ENCODE peak calls at places on chromosomes 2 and 18, in ten cellular contexts. One of them, this sample, is unnamed.

GRCh38 chr18:22606563-22607283 is 189.0 kb upstream of the CTAGE1 start:
- DNase-seq in MV-4-11: no peak
- DNase-seq in KG1: no peak
- DNase-seq in NCI-H774: no peak
- DNase-seq in GM03348: peak
- DNase-seq in head of caudate nucleus: no peak
- DNase-seq in fibroblast of mammary gland: no peak
- DNase-seq in activated CD8-positive, alpha-beta memory T cell treated with anti-CD3 and anti-CD28 coated beads, Interleukin-2, amount 50 U/mL, for 4 hours: no peak
- DNase-seq in renal cortical epithelial cell: no peak
- DNase-seq in stimulated activated CD8-positive, alpha-beta memory T cell treated with anti-CD3 and anti-CD28 coated beads, Interleukin-15, amount 100 ng/mL, for 4 hours: no peak
- DNase-seq in this sample: no peak

GRCh38 chr2:233081731-233082221 is 21.6 kb downstream of the INPP5D start:
- DNase-seq in MV-4-11: no peak
- DNase-seq in KG1: no peak
- DNase-seq in NCI-H774: no peak
- DNase-seq in GM03348: no peak
- DNase-seq in head of caudate nucleus: no peak
- DNase-seq in fibroblast of mammary gland: no peak
- DNase-seq in activated CD8-positive, alpha-beta memory T cell treated with anti-CD3 and anti-CD28 coated beads, Interleukin-2, amount 50 U/mL, for 4 hours: no peak
- DNase-seq in renal cortical epithelial cell: no peak
- DNase-seq in stimulated activated CD8-positive, alpha-beta memory T cell treated with anti-CD3 and anti-CD28 coated beads, Interleukin-15, amount 100 ng/mL, for 4 hours: no peak
- DNase-seq in this sample: no peak

GRCh38 chr18:31120594-31120993 is 18.4 kb upstream of the DSC2 start:
- DNase-seq in MV-4-11: no peak
- DNase-seq in KG1: no peak
- DNase-seq in NCI-H774: no peak
- DNase-seq in GM03348: no peak
- DNase-seq in head of caudate nucleus: no peak
- DNase-seq in fibroblast of mammary gland: no peak
- DNase-seq in activated CD8-positive, alpha-beta memory T cell treated with anti-CD3 and anti-CD28 coated beads, Interleukin-2, amount 50 U/mL, for 4 hours: no peak
- DNase-seq in renal cortical epithelial cell: no peak
- DNase-seq in stimulated activated CD8-positive, alpha-beta memory T cell treated with anti-CD3 and anti-CD28 coated beads, Interleukin-15, amount 100 ng/mL, for 4 hours: no peak
- DNase-seq in this sample: no peak

GRCh38 chr2:11969774-11970173 is 223.3 kb downstream of the LPIN1 start:
- DNase-seq in MV-4-11: no peak
- DNase-seq in KG1: no peak
- DNase-seq in NCI-H774: no peak
- DNase-seq in GM03348: no peak
- DNase-seq in head of caudate nucleus: no peak
- DNase-seq in fibroblast of mammary gland: no peak
- DNase-seq in activated CD8-positive, alpha-beta memory T cell treated with anti-CD3 and anti-CD28 coated beads, Interleukin-2, amount 50 U/mL, for 4 hours: no peak
- DNase-seq in renal cortical epithelial cell: no peak
- DNase-seq in stimulated activated CD8-positive, alpha-beta memory T cell treated with anti-CD3 and anti-CD28 coated beads, Interleukin-15, amount 100 ng/mL, for 4 hours: no peak
- DNase-seq in this sample: no peak

GRCh38 chr2:240460781-240461431 is 25.4 kb downstream of the GPC1 start:
- DNase-seq in MV-4-11: no peak
- DNase-seq in KG1: no peak
- DNase-seq in NCI-H774: no peak
- DNase-seq in GM03348: no peak
- DNase-seq in head of caudate nucleus: peak
- DNase-seq in fibroblast of mammary gland: no peak
- DNase-seq in activated CD8-positive, alpha-beta memory T cell treated with anti-CD3 and anti-CD28 coated beads, Interleukin-2, amount 50 U/mL, for 4 hours: peak
- DNase-seq in renal cortical epithelial cell: no peak
- DNase-seq in stimulated activated CD8-positive, alpha-beta memory T cell treated with anti-CD3 and anti-CD28 coated beads, Interleukin-15, amount 100 ng/mL, for 4 hours: no peak
- DNase-seq in this sample: no peak

GRCh38 chr2:124027182-124027581 is 2.1 kb downstream of the CNTNAP5 start:
- DNase-seq in MV-4-11: peak
- DNase-seq in KG1: peak
- DNase-seq in NCI-H774: peak
- DNase-seq in GM03348: peak
- DNase-seq in head of caudate nucleus: peak
- DNase-seq in fibroblast of mammary gland: peak
- DNase-seq in activated CD8-positive, alpha-beta memory T cell treated with anti-CD3 and anti-CD28 coated beads, Interleukin-2, amount 50 U/mL, for 4 hours: no peak
- DNase-seq in renal cortical epithelial cell: peak
- DNase-seq in stimulated activated CD8-positive, alpha-beta memory T cell treated with anti-CD3 and anti-CD28 coated beads, Interleukin-15, amount 100 ng/mL, for 4 hours: no peak
- DNase-seq in this sample: peak

GRCh38 chr2:64210816-64211215 is 66.6 kb upstream of the PELI1 start:
- DNase-seq in MV-4-11: no peak
- DNase-seq in KG1: no peak
- DNase-seq in NCI-H774: no peak
- DNase-seq in GM03348: no peak
- DNase-seq in head of caudate nucleus: no peak
- DNase-seq in fibroblast of mammary gland: no peak
- DNase-seq in activated CD8-positive, alpha-beta memory T cell treated with anti-CD3 and anti-CD28 coated beads, Interleukin-2, amount 50 U/mL, for 4 hours: no peak
- DNase-seq in renal cortical epithelial cell: no peak
- DNase-seq in stimulated activated CD8-positive, alpha-beta memory T cell treated with anti-CD3 and anti-CD28 coated beads, Interleukin-15, amount 100 ng/mL, for 4 hours: no peak
- DNase-seq in this sample: no peak

GRCh38 chr18:35029770-35030169 is 11.4 kb upstream of the MAPRE2 start:
- DNase-seq in MV-4-11: peak
- DNase-seq in KG1: no peak
- DNase-seq in NCI-H774: no peak
- DNase-seq in GM03348: peak
- DNase-seq in head of caudate nucleus: no peak
- DNase-seq in fibroblast of mammary gland: no peak
- DNase-seq in activated CD8-positive, alpha-beta memory T cell treated with anti-CD3 and anti-CD28 coated beads, Interleukin-2, amount 50 U/mL, for 4 hours: no peak
- DNase-seq in renal cortical epithelial cell: no peak
- DNase-seq in stimulated activated CD8-positive, alpha-beta memory T cell treated with anti-CD3 and anti-CD28 coated beads, Interleukin-15, amount 100 ng/mL, for 4 hours: no peak
- DNase-seq in this sample: no peak

GRCh38 chr18:32349728-32350395 is 120.8 kb downstream of the GAREM1 start:
- DNase-seq in MV-4-11: no peak
- DNase-seq in KG1: no peak
- DNase-seq in NCI-H774: peak
- DNase-seq in GM03348: peak
- DNase-seq in head of caudate nucleus: peak
- DNase-seq in fibroblast of mammary gland: peak
- DNase-seq in activated CD8-positive, alpha-beta memory T cell treated with anti-CD3 and anti-CD28 coated beads, Interleukin-2, amount 50 U/mL, for 4 hours: no peak
- DNase-seq in renal cortical epithelial cell: peak
- DNase-seq in stimulated activated CD8-positive, alpha-beta memory T cell treated with anti-CD3 and anti-CD28 coated beads, Interleukin-15, amount 100 ng/mL, for 4 hours: no peak
- DNase-seq in this sample: no peak

GRCh38 chr2:152635635-152636298 is 81.5 kb downstream of the PRPF40A start:
- DNase-seq in MV-4-11: peak
- DNase-seq in KG1: no peak
- DNase-seq in NCI-H774: peak
- DNase-seq in GM03348: peak
- DNase-seq in head of caudate nucleus: peak
- DNase-seq in fibroblast of mammary gland: peak
- DNase-seq in activated CD8-positive, alpha-beta memory T cell treated with anti-CD3 and anti-CD28 coated beads, Interleukin-2, amount 50 U/mL, for 4 hours: peak
- DNase-seq in renal cortical epithelial cell: peak
- DNase-seq in stimulated activated CD8-positive, alpha-beta memory T cell treated with anti-CD3 and anti-CD28 coated beads, Interleukin-15, amount 100 ng/mL, for 4 hours: peak
- DNase-seq in this sample: no peak

This sample was measured in GF-D8.